ENCODE peak calls at places on chromosomes 5 and 9, in five cellular contexts. A is MM.1S, E is PC-3, O is GM23248, K is HCT116. V is an unnamed sample.

GRCh38 chr5:95817430-95817829 is 5.1 kb downstream of the GLRX start:
- DNase-seq in E (peak; percentile 92), K (no peak), A (no peak), O (peak; percentile 53), V (peak; percentile 27)

GRCh38 chr9:118059520-118060278 is 355.5 kb downstream of the TLR4 start:
- DNase-seq in A (peak; percentile 61), K (no peak), E (peak; percentile 17), O (peak; percentile 32), V (peak; percentile 80)

GRCh38 chr5:11139471-11139870 is 378.4 kb upstream of the DAP start:
- DNase-seq in K (no peak), E (peak; percentile 24), A (no peak), O (no peak), V (no peak)

GRCh38 chr5:776862-777711 is 7.4 kb downstream of the ZDHHC11B start:
- DNase-seq in K (no peak), E (no peak), O (peak; percentile 54), A (no peak), V (no peak)

GRCh38 chr9:94490465-94490864 is 64.4 kb upstream of the PCAT7 start:
- DNase-seq in E (no peak), K (no peak), O (peak; percentile 14), A (no peak), V (peak; percentile 41)

GRCh38 chr9:37920471-37921167 is 16.7 kb upstream of the SLC25A51 start:
- DNase-seq in E (no peak), A (peak; percentile 27), K (no peak), O (no peak), V (peak; percentile 66)

GRCh38 chr9:100933656-100934055 is 94.9 kb upstream of the PLPPR1 start:
- DNase-seq in K (no peak), A (no peak), E (no peak), O (peak; percentile 45), V (no peak)

GRCh38 chr9:78196258-78196657 is 39.6 kb upstream of the CEP78 start:
- DNase-seq in E (no peak), K (no peak), A (peak; percentile 24), O (no peak), V (no peak)

GRCh38 chr9:29297592-29297991 is 1724.3 kb upstream of the C9orf72 start:
- DNase-seq in K (no peak), A (peak; percentile 45), E (no peak), O (no peak), V (no peak)

GRCh38 chr9:97627624-97628023 is 5.5 kb downstream of the TSTD2 start:
- DNase-seq in E (no peak), O (peak; percentile 29), A (peak; percentile 26), K (no peak), V (no peak)

GRCh38 chr5:39605145-39605544 is 180.4 kb upstream of the DAB2 start:
- DNase-seq in O (no peak), K (no peak), A (no peak), E (no peak), V (no peak)

GRCh38 chr9:127977877-127978647 is 2.7 kb downstream of the EEIG1 start:
- DNase-seq in E (peak; percentile 36), A (peak; percentile 31), K (no peak), O (peak; percentile 94), V (peak; percentile 78)

GRCh38 chr5:148336704-148337435 is 1.5 kb downstream of the SPINK9 start:
- DNase-seq in O (no peak), E (peak; percentile 70), K (no peak), A (no peak), V (no peak)

GRCh38 chr5:111829701-111830100 is 72.7 kb upstream of the NREP start:
- DNase-seq in K (no peak), O (peak; percentile 93), A (no peak), E (peak; percentile 25), V (no peak)

GRCh38 chr9:129895376-129896268 is 60.4 kb downstream of the USP20 start:
- DNase-seq in E (no peak), A (no peak), K (no peak), O (no peak), V (no peak)

GRCh38 chr9:137422668-137423000 is 328 bp downstream of the EXD3 start:
- DNase-seq in O (peak; percentile 71), K (no peak), E (peak; percentile 22), A (no peak), V (peak; percentile 69)

GRCh38 chr5:166257656-166258055 is 2033.8 kb upstream of the WWC1 start:
- DNase-seq in E (no peak), O (no peak), K (no peak), A (no peak), V (no peak)

GRCh38 chr5:1642221-1642620 is 118.5 kb upstream of the LPCAT1 start:
- DNase-seq in O (no peak), K (no peak), E (no peak), A (no peak), V (no peak)

GRCh38 chr5:68161156-68161555 is 54.4 kb upstream of the PIK3R1 start:
- DNase-seq in K (no peak), A (no peak), E (no peak), O (no peak), V (no peak)

GRCh38 chr5:133222521-133222920 is 170.7 kb downstream of the HSPA4 start:
- DNase-seq in E (no peak), K (no peak), O (no peak), A (no peak), V (no peak)

GRCh38 chr9:121984726-121985402 is 108.2 kb downstream of the TTLL11 start:
- DNase-seq in K (no peak), O (peak; percentile 94), A (no peak), E (no peak), V (no peak)

GRCh38 chr9:38737246-38737645 is 17.3 kb upstream of the FAM240B start:
- DNase-seq in O (no peak), K (no peak), E (no peak), A (no peak), V (no peak)

GRCh38 chr5:178074266-178074952 is 38.9 kb upstream of the N4BP3 start:
- DNase-seq in K (no peak), A (peak; percentile 71), O (peak; percentile 39), E (no peak), V (peak; percentile 30)

GRCh38 chr9:129270205-129270604 is 92.1 kb upstream of the IER5L start:
- DNase-seq in K (no peak), O (no peak), E (no peak), A (peak; percentile 97), V (no peak)

GRCh38 chr9:19656704-19657103 is 132.1 kb downstream of the SLC24A2 start:
- DNase-seq in K (no peak), A (no peak), E (no peak), O (no peak), V (no peak)

GRCh38 chr5:53397845-53398244 is 82.6 kb upstream of the FST start:
- DNase-seq in O (peak; percentile 87), K (peak; percentile 18), E (peak; percentile 88), A (no peak), V (no peak)

GRCh38 chr5:170440771-170441370 is 51.7 kb upstream of the KCNMB1 start:
- DNase-seq in E (no peak), K (no peak), A (no peak), O (no peak), V (no peak)

GRCh38 chr9:121529237-121529987 is 29.8 kb upstream of the GGTA1 start:
- DNase-seq in O (peak; percentile 100), A (no peak), E (peak; percentile 67), K (no peak), V (no peak)

GRCh38 chr5:168193518-168194240 is 97.8 kb upstream of the WWC1 start:
- DNase-seq in O (no peak), K (no peak), E (no peak), A (no peak), V (no peak)

GRCh38 chr5:110377411-110378392 is 348.8 kb downstream of the TMEM232 start:
- DNase-seq in E (peak; percentile 19), A (no peak), K (no peak), O (peak; percentile 90), V (peak; percentile 30)

GRCh38 chr9:136197372-136197875 is 7.5 kb downstream of the LHX3 start:
- DNase-seq in O (no peak), K (no peak), A (no peak), E (no peak), V (no peak)
- TF ChIP-seq EZH2 in O (no peak), K (no peak), A (no peak), E (no peak), V (no peak)

GRCh38 chr9:134293576-134294227 is 32.6 kb upstream of the RXRA start:
- DNase-seq in O (peak; percentile 60), A (no peak), K (no peak), E (no peak), V (no peak)
- TF ChIP-seq EZH2phosphoT487 in O (no peak), A (no peak), K (no peak), E (no peak), V (no peak)

GRCh38 chr9:35604578-35605335 is at the start of gene TESK1:
- DNase-seq in K (peak; percentile 48), O (peak; percentile 82), A (peak; percentile 91), E (peak; percentile 70), V (peak; percentile 96)

GRCh38 chr9:35603506-35603985 is 1.5 kb upstream of the TESK1 start:
- DNase-seq in O (peak; percentile 93), A (no peak), K (no peak), E (peak; percentile 30), V (no peak)

GRCh38 chr9:35605336-35606137 is 475 bp downstream of the TESK1 start:
- DNase-seq in E (no peak), K (no peak), O (peak; percentile 49), A (peak; percentile 21), V (peak; percentile 59)

GRCh38 chr9:35606138-35606504 is 1.1 kb downstream of the TESK1 start:
- DNase-seq in O (no peak), K (no peak), E (no peak), A (no peak), V (no peak)

DNA sequence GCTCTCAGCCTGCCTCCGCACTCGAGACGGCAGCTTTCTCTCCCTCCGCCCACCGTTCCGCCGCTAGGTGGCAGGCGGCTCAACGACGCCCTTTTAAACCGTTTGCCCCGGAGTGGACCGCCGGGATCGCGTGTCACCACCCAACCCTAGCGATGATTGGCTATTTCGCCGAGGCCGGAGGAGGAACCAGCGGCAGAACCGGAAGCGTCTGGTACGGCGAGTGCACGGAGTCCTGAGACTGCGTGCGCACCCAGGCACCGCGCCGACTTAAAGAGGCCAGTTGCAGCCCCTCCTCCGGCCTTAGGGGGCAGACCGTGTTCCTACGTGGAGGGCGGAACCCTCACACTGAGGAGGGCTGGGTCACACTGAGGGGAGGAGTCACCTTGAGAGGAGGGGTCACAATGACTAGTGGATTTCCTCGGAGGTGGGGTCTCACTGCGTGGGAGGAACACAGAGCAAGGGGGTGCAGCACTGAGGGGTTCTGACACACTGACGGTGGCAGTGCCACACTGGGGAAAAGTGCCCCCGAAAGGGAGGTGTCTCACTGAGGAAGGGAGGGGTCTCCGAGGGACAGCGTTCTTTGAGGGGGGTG is 980 bp upstream of the TESK1 start:
- DNase-seq in O (peak; percentile 100), E (peak; percentile 98), K (peak; percentile 99), A (peak; percentile 100), V (peak; percentile 100)
- H3K9ac ChIP-seq in O (peak overlapping the region; percentile 86), E (peak overlapping the region; percentile 42), K (peak overlapping the region; percentile 71), A (peak overlapping the region; percentile 47), V (no peak overlapping the region)

DNA sequence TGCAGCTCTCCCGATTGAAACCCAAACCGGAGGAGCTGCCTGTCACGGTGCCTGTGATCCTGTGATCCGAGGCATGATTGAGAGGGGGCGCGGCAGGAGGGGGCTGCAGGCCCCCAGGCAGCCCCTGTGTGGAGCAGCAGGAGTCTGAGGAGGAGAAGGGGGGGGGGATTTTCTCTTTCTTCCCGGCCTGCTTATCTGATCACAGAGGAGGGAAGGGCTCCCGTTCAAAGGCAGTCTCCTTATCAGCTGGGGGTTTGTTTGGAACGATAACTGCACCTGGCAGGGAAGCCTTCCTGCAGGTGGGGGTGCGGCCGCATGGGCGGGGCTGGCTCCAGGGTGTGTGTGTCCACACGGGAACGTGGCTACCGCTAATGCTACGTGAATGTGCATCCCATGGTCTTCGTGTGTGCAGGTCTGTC is 38.4 kb downstream of the LMX1B start:
- DNase-seq in O (no peak), E (no peak), K (no peak), A (no peak), V (peak; percentile 64)
- TF ChIP-seq EZH2 in O (no peak), E (no peak), K (no peak), A (no peak), V (peak; percentile 22)

GRCh38 chr9:84402517-84402916 is 62.0 kb upstream of the SLC28A3 start:
- DNase-seq in O (no peak), E (no peak), K (no peak), A (no peak), V (no peak)
- TF ChIP-seq EZH2phosphoT487 in O (no peak), E (no peak), K (no peak), A (no peak), V (no peak)